ENCODE peak calls at places on chromosomes 13 and 19, in nine cellular contexts. I, Y, K, X, C, S, Q, M and F are unnamed samples.

GRCh38 chr13:24182703-24183081 is 22.2 kb downstream of the SPATA13 start:
- DNase-seq in X (no peak), Y (no peak), C (no peak), S (no peak), K (no peak), Q (no peak), M (no peak), I (no peak), F (no peak)

GRCh38 chr13:73129023-73129422 is 70.2 kb downstream of the KLF5 start:
- DNase-seq in S (peak; percentile 44), I (no peak), X (no peak), Y (no peak), Q (no peak), K (no peak), C (no peak), M (no peak), F (no peak)

GRCh38 chr13:95697052-95697680 is 20.2 kb downstream of the DNAJC3 start:
- DNase-seq in K (no peak), S (no peak), I (no peak), Y (no peak), X (no peak), C (no peak), Q (no peak), M (no peak), F (no peak)

GRCh38 chr13:71751074-71751473 is 115.9 kb downstream of the DACH1 start:
- DNase-seq in Y (no peak), X (peak; percentile 31), K (no peak), Q (no peak), S (no peak), M (peak; percentile 57), I (no peak), C (no peak), F (no peak)

GRCh38 chr13:112617754-112618375 is 29.9 kb upstream of the TUBGCP3 start:
- DNase-seq in Q (no peak), Y (no peak), M (no peak), C (no peak), X (no peak), I (no peak), K (no peak), S (no peak), F (no peak)

GRCh38 chr13:60009300-60010248 is 154.2 kb downstream of the DIAPH3 start:
- DNase-seq in K (no peak), I (no peak), X (no peak), S (no peak), C (peak; percentile 59), M (peak; percentile 17), Y (no peak), Q (no peak), F (no peak)

GRCh38 chr13:21225082-21225481 is 48.6 kb downstream of the MRPL57 start:
- DNase-seq in Q (no peak), C (no peak), Y (no peak), M (no peak), S (no peak), I (no peak), K (no peak), X (no peak), F (no peak)

GRCh38 chr19:33409906-33410685 is 36.6 kb downstream of the CEBPG start:
- DNase-seq in K (no peak), Q (no peak), M (no peak), Y (no peak), I (no peak), C (no peak), S (no peak), X (no peak), F (no peak)

GRCh38 chr13:110713981-110714797 is 689 bp downstream of the ING1 start:
- DNase-seq in I (peak; percentile 71), X (peak; percentile 47), M (peak; percentile 25), S (peak; percentile 32), K (peak; percentile 61), Y (peak; percentile 81), C (peak; percentile 72), Q (peak; percentile 62), F (peak; percentile 58)

GRCh38 chr13:85347251-85347650 is 452.0 kb downstream of the SLITRK6 start:
- DNase-seq in Y (no peak), S (peak; percentile 8), M (peak; percentile 43), C (no peak), K (no peak), Q (no peak), X (no peak), I (no peak), F (no peak)

GRCh38 chr19:40467007-40467565 is 285 bp downstream of the SPTBN4 start:
- DNase-seq in I (no peak), X (no peak), M (no peak), Q (peak; percentile 26), Y (peak; percentile 72), S (no peak), K (no peak), C (peak; percentile 67), F (peak; percentile 28)

GRCh38 chr19:29878973-29879654 is 62.9 kb upstream of the URI1 start:
- DNase-seq in Q (no peak), Y (no peak), C (no peak), S (peak; percentile 10), X (peak; percentile 79), M (peak; percentile 11), I (no peak), K (no peak), F (peak; percentile 19)

GRCh38 chr13:40876020-40876738 is 86.8 kb downstream of the SLC25A15 start:
- DNase-seq in S (no peak), M (no peak), X (no peak), C (no peak), Q (no peak), Y (no peak), K (no peak), I (no peak), F (no peak)

GRCh38 chr13:28316129-28316528 is 177.8 kb downstream of the PAN3 start:
- DNase-seq in M (no peak), K (no peak), I (no peak), C (no peak), X (no peak), Q (no peak), S (no peak), Y (no peak), F (no peak)

GRCh38 chr13:75635621-75636338 is at the start of gene LMO7:
- DNase-seq in C (peak; percentile 84), K (peak; percentile 37), M (no peak), I (peak; percentile 19), Y (peak; percentile 84), S (peak; percentile 52), Q (peak; percentile 32), X (no peak), F (peak; percentile 49)
- H3K27ac ChIP-seq in C (peak within 1 kb of the TSS; percentile 78), K (no peak within 1 kb of the TSS), M (peak within 1 kb of the TSS; percentile 87), I (no peak within 1 kb of the TSS), Y (peak within 1 kb of the TSS; percentile 74), S (peak within 1 kb of the TSS; percentile 86), Q (peak within 1 kb of the TSS; percentile 50), X (no peak within 1 kb of the TSS), F (no peak within 1 kb of the TSS)

DNA sequence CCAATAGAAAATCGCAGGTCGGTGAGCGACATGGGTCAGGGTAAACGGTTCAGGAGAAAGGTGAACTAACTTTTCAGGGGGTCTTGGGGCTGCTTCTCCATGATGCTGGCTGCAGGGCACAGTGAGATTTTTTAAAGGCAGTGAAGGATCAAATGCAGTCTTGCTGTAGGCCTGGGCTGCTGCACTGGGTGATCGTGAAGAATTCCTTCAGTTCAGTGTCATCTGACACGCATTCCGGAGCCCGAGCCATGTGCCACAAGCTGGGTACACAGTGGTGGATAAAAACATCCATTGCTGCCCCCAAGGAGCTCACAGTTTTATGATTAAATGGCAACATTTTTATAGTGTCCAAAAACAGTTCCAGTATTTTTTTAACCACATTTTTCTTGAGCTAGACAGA is 56.3 kb upstream of the GPR12 start:
- DNase-seq in C (no peak), K (no peak), M (no peak), Q (no peak), S (no peak), I (no peak), Y (no peak), X (no peak), F (no peak)
- H3K27ac ChIP-seq in C (no peak overlapping the region), K (no peak overlapping the region), M (no peak overlapping the region), Q (no peak overlapping the region), S (no peak overlapping the region), I (no peak overlapping the region), Y (no peak overlapping the region), X (no peak overlapping the region), F (no peak overlapping the region)

GRCh38 chr19:979318-979741 is 4.8 kb upstream of the WDR18 start:
- DNase-seq in Y (no peak), I (no peak), X (no peak), S (no peak), M (no peak), C (no peak), Q (no peak), K (no peak), F (no peak)
- H3K27ac ChIP-seq in Y (no peak overlapping the region), I (no peak overlapping the region), X (no peak overlapping the region), S (no peak overlapping the region), M (no peak overlapping the region), C (no peak overlapping the region), Q (no peak overlapping the region), K (no peak overlapping the region), F (peak overlapping the region; percentile 85)

GRCh38 chr19:10760268-10760944 is 42.5 kb downstream of the DNM2 start:
- DNase-seq in K (no peak), Y (no peak), I (no peak), M (no peak), S (no peak), X (no peak), Q (no peak), C (no peak), F (peak; percentile 15)
- H3K27ac ChIP-seq in K (no peak overlapping the region), Y (peak overlapping the region; percentile 61), I (peak overlapping the region; percentile 43), M (no peak overlapping the region), S (no peak overlapping the region), X (no peak overlapping the region), Q (no peak overlapping the region), C (no peak overlapping the region), F (peak overlapping the region; percentile 48)

DNA sequence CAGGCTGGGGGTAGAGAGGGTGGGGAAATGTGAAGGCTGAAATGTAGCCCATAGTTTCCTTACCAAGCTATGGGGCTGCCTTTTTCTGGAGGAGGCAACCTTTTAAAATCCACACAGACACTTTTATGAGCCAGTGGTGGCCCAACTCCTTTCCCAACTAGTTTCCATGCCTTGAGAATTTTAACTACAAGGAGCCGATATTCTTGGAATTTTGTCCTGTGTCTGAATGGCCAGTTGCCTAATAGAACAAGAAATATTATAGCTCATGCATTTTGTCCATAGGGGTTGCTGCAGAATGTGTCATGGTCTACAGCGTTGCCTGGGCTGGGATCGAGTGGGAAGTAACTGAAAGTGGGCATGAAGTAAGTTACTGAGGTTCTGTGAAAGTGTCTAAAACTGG is 122.8 kb upstream of the FNDC3A start:
- DNase-seq in S (no peak), X (no peak), Y (no peak), Q (no peak), I (no peak), K (no peak), C (no peak), M (no peak), F (no peak)
- H3K27ac ChIP-seq in S (no peak overlapping the region), X (no peak overlapping the region), Y (no peak overlapping the region), Q (no peak overlapping the region), I (no peak overlapping the region), K (no peak overlapping the region), C (no peak overlapping the region), M (no peak overlapping the region), F (no peak overlapping the region)